ENCODE peak calls at places on chromosomes 16 and 17, in four cellular contexts. A is left ventricle myocardium inferior; P is T-helper 1 cell; N is activated CD4-positive, CD25-positive, alpha-beta regulatory T cell. V is an unnamed sample.

GRCh38 chr16:87956771-87957279 is 5.6 kb downstream of the BANP start:
- DNase-seq in A (no peak), P (no peak), N (no peak), V (no peak)

GRCh38 chr16:67968440-67969285 is at the start of gene SLC12A4:
- DNase-seq in A (peak), P (peak), N (peak), V (no peak)

GRCh38 chr17:60393840-60394529 is 2.1 kb upstream of the USP32 start:
- DNase-seq in A (no peak), P (no peak), N (no peak), V (no peak)

GRCh38 chr16:19223235-19223847 is 55.3 kb downstream of the SYT17 start:
- DNase-seq in A (no peak), P (no peak), N (peak), V (no peak)

GRCh38 chr16:7422489-7422888 is 89.8 kb downstream of the RBFOX1 start:
- DNase-seq in A (no peak), P (no peak), N (no peak), V (no peak)

GRCh38 chr16:9817586-9817985 is 364.6 kb downstream of the GRIN2A start:
- DNase-seq in A (no peak), P (no peak), N (no peak), V (no peak)

GRCh38 chr16:75921281-75921680 is 195.0 kb upstream of the CPHXL start:
- DNase-seq in A (no peak), P (no peak), N (no peak), V (no peak)

GRCh38 chr16:84058664-84059063 is 16.1 kb upstream of the SLC38A8 start:
- DNase-seq in A (peak), P (no peak), N (no peak), V (no peak)

GRCh38 chr17:79936661-79937434 is 97.6 kb upstream of the CBX4 start:
- DNase-seq in A (no peak), P (no peak), N (no peak), V (no peak)

GRCh38 chr16:1379054-1379862 is 27.5 kb downstream of the GNPTG start:
- DNase-seq in A (peak), P (peak), N (peak), V (no peak)

GRCh38 chr17:40097931-40098845 is 2.2 kb downstream of the NR1D1 start:
- DNase-seq in A (peak), P (no peak), N (no peak), V (no peak)

GRCh38 chr17:66227212-66228045 is 1.8 kb downstream of the APOH start:
- DNase-seq in A (no peak), P (no peak), N (no peak), V (no peak)

GRCh38 chr16:12321363-12321762 is 344.8 kb downstream of the SNX29 start:
- DNase-seq in A (no peak), P (no peak), N (no peak), V (no peak)

GRCh38 chr16:73047536-73048291 is at the start of gene ZFHX3:
- DNase-seq in A (peak), P (no peak), N (no peak), V (no peak)

GRCh38 chr16:66911801-66912200 is 6.9 kb downstream of the CDH16 start:
- DNase-seq in A (no peak), P (no peak), N (no peak), V (no peak)

GRCh38 chr17:28953444-28954118 is 2.3 kb upstream of the PHF12 start:
- DNase-seq in A (no peak), P (peak), N (peak), V (no peak)

GRCh38 chr17:17236295-17237025 is 508 bp downstream of the FLCN start:
- DNase-seq in A (no peak), P (no peak), N (no peak), V (no peak)

GRCh38 chr17:17505610-17506171 is 9.5 kb upstream of the RASD1 start:
- DNase-seq in A (no peak), P (no peak), N (no peak), V (no peak)

GRCh38 chr17:39231091-39231561 is 5.4 kb upstream of the STAC2 start:
- DNase-seq in A (no peak), P (no peak), N (no peak), V (no peak)

GRCh38 chr17:70563301-70563820 is 394.0 kb downstream of the KCNJ2 start:
- DNase-seq in A (peak), P (no peak), N (no peak), V (no peak)

GRCh38 chr17:64259922-64260321 is 3.1 kb downstream of the TEX2 start:
- DNase-seq in A (no peak), P (no peak), N (no peak), V (no peak)

GRCh38 chr17:31596382-31597323 is 205.2 kb downstream of the RAB11FIP4 start:
- DNase-seq in A (peak), P (no peak), N (no peak), V (peak)

GRCh38 chr16:30335598-30336474 is 19.3 kb downstream of the CD2BP2 start:
- DNase-seq in A (no peak), P (no peak), N (no peak), V (no peak)

GRCh38 chr17:65055708-65056638 is 567 bp downstream of the GNA13 start:
- DNase-seq in A (peak), P (peak), N (peak), V (no peak)

GRCh38 chr16:47826070-47826469 is 329.7 kb downstream of the ABCC12 start:
- DNase-seq in A (no peak), P (no peak), N (no peak), V (no peak)

GRCh38 chr17:73958453-73958852 is 245.0 kb upstream of the RPL38 start:
- DNase-seq in A (no peak), P (no peak), N (no peak), V (no peak)

GRCh38 chr17:59427425-59427921 is 96.0 kb downstream of the YPEL2 start:
- DNase-seq in A (no peak), P (no peak), N (no peak), V (no peak)

GRCh38 chr16:11667824-11668589 is at the start of gene SNN:
- DNase-seq in A (peak), P (peak), N (peak), V (peak)

GRCh38 chr17:16814439-16814838 is 124.4 kb downstream of the CCDC144A start:
- DNase-seq in A (no peak), P (no peak), N (no peak), V (no peak)

GRCh38 chr16:75296606-75297005 is 45.2 kb upstream of the BCAR1 start:
- DNase-seq in A (peak), P (no peak), N (no peak), V (no peak)

GRCh38 chr17:44780845-44781480 is 22.2 kb downstream of the ADAM11 start:
- DNase-seq in A (no peak), P (no peak), N (no peak), V (no peak)

GRCh38 chr17:55171634-55172328 is 93.0 kb upstream of the HLF start:
- DNase-seq in A (no peak), P (no peak), N (no peak), V (no peak)

GRCh38 chr16:81831722-81832126 is 52.6 kb downstream of the PLCG2 start:
- DNase-seq in A (peak), P (no peak), N (no peak), V (no peak)

GRCh38 chr16:21244798-21245197 is 11.3 kb downstream of the ANKS4B start:
- DNase-seq in A (no peak), P (no peak), N (no peak), V (no peak)

GRCh38 chr16:65500007-65500406 is 378.1 kb upstream of the CDH11 start:
- DNase-seq in A (no peak), P (no peak), N (no peak), V (no peak)

GRCh38 chr17:68294196-68294555 is 2.9 kb downstream of the ARSG start:
- DNase-seq in A (no peak), P (no peak), N (no peak), V (no peak)

GRCh38 chr17:4566785-4567184 is 6.4 kb upstream of the GGT6 start:
- DNase-seq in A (no peak), P (no peak), N (no peak), V (no peak)

V was measured in smooth muscle cell of the brain vasculature.